ENCODE peak calls at places on chromosomes 7 and 10, in six cellular contexts. One of them, this sample, is unnamed.

GRCh38 chr7:44372560-44373417 is 47.4 kb upstream of the CAMK2B start:
- DNase-seq in astrocyte of the cerebellum: no peak
- DNase-seq in CD4-positive, alpha-beta T cell: no peak
- DNase-seq in tibial nerve: no peak
- DNase-seq in upper lobe of right lung: peak; percentile 21
- DNase-seq in dorsolateral prefrontal cortex: no peak
- DNase-seq in this sample: no peak

GRCh38 chr7:66974986-66975590 is 20.3 kb downstream of the SBDS start:
- DNase-seq in tibial nerve: no peak
- DNase-seq in dorsolateral prefrontal cortex: no peak
- DNase-seq in CD4-positive, alpha-beta T cell: no peak
- DNase-seq in upper lobe of right lung: no peak
- DNase-seq in astrocyte of the cerebellum: no peak
- DNase-seq in this sample: no peak

GRCh38 chr7:95199779-95200558 is 124.4 kb downstream of the PON1 start:
- DNase-seq in tibial nerve: peak; percentile 44
- DNase-seq in dorsolateral prefrontal cortex: peak; percentile 47
- DNase-seq in upper lobe of right lung: no peak
- DNase-seq in astrocyte of the cerebellum: peak; percentile 60
- DNase-seq in CD4-positive, alpha-beta T cell: no peak
- DNase-seq in this sample: no peak

GRCh38 chr7:134448359-134449229 is 10.3 kb downstream of the AKR1B1 start:
- DNase-seq in tibial nerve: no peak
- DNase-seq in CD4-positive, alpha-beta T cell: no peak
- DNase-seq in upper lobe of right lung: no peak
- DNase-seq in dorsolateral prefrontal cortex: no peak
- DNase-seq in astrocyte of the cerebellum: peak; percentile 45
- DNase-seq in this sample: no peak

GRCh38 chr7:66903360-66904062 is 17.5 kb upstream of the TMEM248 start:
- DNase-seq in CD4-positive, alpha-beta T cell: no peak
- DNase-seq in upper lobe of right lung: no peak
- DNase-seq in dorsolateral prefrontal cortex: no peak
- DNase-seq in tibial nerve: no peak
- DNase-seq in astrocyte of the cerebellum: no peak
- DNase-seq in this sample: no peak

GRCh38 chr10:114685456-114685855 is 27.4 kb upstream of the ABLIM1 start:
- DNase-seq in tibial nerve: no peak
- DNase-seq in upper lobe of right lung: no peak
- DNase-seq in astrocyte of the cerebellum: no peak
- DNase-seq in CD4-positive, alpha-beta T cell: no peak
- DNase-seq in dorsolateral prefrontal cortex: no peak
- DNase-seq in this sample: no peak

GRCh38 chr7:114085592-114086490 is 167.0 kb upstream of the PPP1R3A start:
- DNase-seq in upper lobe of right lung: peak; percentile 89
- DNase-seq in CD4-positive, alpha-beta T cell: no peak
- DNase-seq in astrocyte of the cerebellum: no peak
- DNase-seq in dorsolateral prefrontal cortex: peak; percentile 71
- DNase-seq in tibial nerve: peak; percentile 82
- DNase-seq in this sample: no peak

GRCh38 chr7:102303669-102304422 is 17.2 kb downstream of the SH2B2 start:
- DNase-seq in upper lobe of right lung: no peak
- DNase-seq in tibial nerve: no peak
- DNase-seq in astrocyte of the cerebellum: no peak
- DNase-seq in dorsolateral prefrontal cortex: no peak
- DNase-seq in CD4-positive, alpha-beta T cell: no peak
- DNase-seq in this sample: no peak

GRCh38 chr10:81179805-81180452 is 642.2 kb downstream of the SH2D4B start:
- DNase-seq in astrocyte of the cerebellum: no peak
- DNase-seq in CD4-positive, alpha-beta T cell: no peak
- DNase-seq in upper lobe of right lung: no peak
- DNase-seq in tibial nerve: no peak
- DNase-seq in dorsolateral prefrontal cortex: no peak
- DNase-seq in this sample: no peak

GRCh38 chr10:101840102-101840684 is 3.4 kb downstream of the KCNIP2 start:
- DNase-seq in CD4-positive, alpha-beta T cell: no peak
- DNase-seq in tibial nerve: no peak
- DNase-seq in dorsolateral prefrontal cortex: no peak
- DNase-seq in upper lobe of right lung: no peak
- DNase-seq in astrocyte of the cerebellum: no peak
- DNase-seq in this sample: no peak

GRCh38 chr7:25790261-25790660 is 361.7 kb upstream of the NFE2L3 start:
- DNase-seq in upper lobe of right lung: no peak
- DNase-seq in astrocyte of the cerebellum: no peak
- DNase-seq in dorsolateral prefrontal cortex: no peak
- DNase-seq in CD4-positive, alpha-beta T cell: no peak
- DNase-seq in tibial nerve: no peak
- DNase-seq in this sample: no peak

GRCh38 chr7:3092468-3092867 is 48.8 kb upstream of the CARD11 start:
- DNase-seq in CD4-positive, alpha-beta T cell: peak; percentile 59
- DNase-seq in dorsolateral prefrontal cortex: no peak
- DNase-seq in upper lobe of right lung: peak; percentile 66
- DNase-seq in astrocyte of the cerebellum: no peak
- DNase-seq in tibial nerve: peak; percentile 10
- DNase-seq in this sample: no peak

GRCh38 chr7:157292770-157293412 is 43.9 kb upstream of the DNAJB6 start:
- DNase-seq in astrocyte of the cerebellum: no peak
- DNase-seq in CD4-positive, alpha-beta T cell: no peak
- DNase-seq in tibial nerve: no peak
- DNase-seq in dorsolateral prefrontal cortex: no peak
- DNase-seq in upper lobe of right lung: no peak
- DNase-seq in this sample: no peak

GRCh38 chr10:60230892-60231291 is 158.8 kb downstream of the ANK3 start:
- DNase-seq in tibial nerve: no peak
- DNase-seq in CD4-positive, alpha-beta T cell: no peak
- DNase-seq in astrocyte of the cerebellum: no peak
- DNase-seq in upper lobe of right lung: no peak
- DNase-seq in dorsolateral prefrontal cortex: no peak
- DNase-seq in this sample: no peak

GRCh38 chr7:33853361-33854062 is 51.8 kb upstream of the BMPER start:
- DNase-seq in CD4-positive, alpha-beta T cell: no peak
- DNase-seq in astrocyte of the cerebellum: peak; percentile 83
- DNase-seq in upper lobe of right lung: no peak
- DNase-seq in tibial nerve: no peak
- DNase-seq in dorsolateral prefrontal cortex: no peak
- DNase-seq in this sample: no peak

GRCh38 chr7:158134824-158135223 is 452.8 kb downstream of the PTPRN2 start:
- DNase-seq in tibial nerve: no peak
- DNase-seq in dorsolateral prefrontal cortex: no peak
- DNase-seq in upper lobe of right lung: no peak
- DNase-seq in CD4-positive, alpha-beta T cell: no peak
- DNase-seq in astrocyte of the cerebellum: no peak
- DNase-seq in this sample: no peak

GRCh38 chr7:122887198-122887597 is 938 bp upstream of the CADPS2 start:
- DNase-seq in dorsolateral prefrontal cortex: peak; percentile 80
- DNase-seq in CD4-positive, alpha-beta T cell: no peak
- DNase-seq in tibial nerve: peak; percentile 55
- DNase-seq in astrocyte of the cerebellum: peak; percentile 32
- DNase-seq in upper lobe of right lung: peak; percentile 79
- DNase-seq in this sample: peak; percentile 32

GRCh38 chr7:117560030-117560429 is 80.2 kb downstream of the CFTR start:
- DNase-seq in astrocyte of the cerebellum: no peak
- DNase-seq in CD4-positive, alpha-beta T cell: no peak
- DNase-seq in dorsolateral prefrontal cortex: no peak
- DNase-seq in upper lobe of right lung: no peak
- DNase-seq in tibial nerve: no peak
- DNase-seq in this sample: no peak

GRCh38 chr7:6142871-6143380 is 111.8 kb downstream of the ANKRD61 start:
- DNase-seq in upper lobe of right lung: no peak
- DNase-seq in astrocyte of the cerebellum: no peak
- DNase-seq in dorsolateral prefrontal cortex: no peak
- DNase-seq in tibial nerve: no peak
- DNase-seq in CD4-positive, alpha-beta T cell: no peak
- DNase-seq in this sample: no peak

GRCh38 chr10:28470873-28471704 is 61.8 kb upstream of the WAC start:
- DNase-seq in CD4-positive, alpha-beta T cell: no peak
- DNase-seq in astrocyte of the cerebellum: no peak
- DNase-seq in dorsolateral prefrontal cortex: no peak
- DNase-seq in tibial nerve: no peak
- DNase-seq in upper lobe of right lung: no peak
- DNase-seq in this sample: no peak

GRCh38 chr7:102472126-102473041 is 6.3 kb downstream of the POLR2J start:
- DNase-seq in dorsolateral prefrontal cortex: peak; percentile 30
- DNase-seq in tibial nerve: no peak
- DNase-seq in CD4-positive, alpha-beta T cell: no peak
- DNase-seq in upper lobe of right lung: no peak
- DNase-seq in astrocyte of the cerebellum: no peak
- DNase-seq in this sample: no peak

GRCh38 chr10:70621497-70622078 is 19.0 kb upstream of the PRF1 start:
- DNase-seq in tibial nerve: no peak
- DNase-seq in upper lobe of right lung: no peak
- DNase-seq in dorsolateral prefrontal cortex: no peak
- DNase-seq in astrocyte of the cerebellum: no peak
- DNase-seq in CD4-positive, alpha-beta T cell: no peak
- DNase-seq in this sample: no peak

GRCh38 chr10:70617798-70618568 is 15.4 kb upstream of the PRF1 start:
- DNase-seq in CD4-positive, alpha-beta T cell: no peak
- DNase-seq in astrocyte of the cerebellum: peak; percentile 88
- DNase-seq in dorsolateral prefrontal cortex: no peak
- DNase-seq in upper lobe of right lung: no peak
- DNase-seq in tibial nerve: no peak
- DNase-seq in this sample: no peak

GRCh38 chr10:70620020-70620289 is 17.4 kb upstream of the PRF1 start:
- DNase-seq in tibial nerve: no peak
- DNase-seq in upper lobe of right lung: no peak
- DNase-seq in astrocyte of the cerebellum: no peak
- DNase-seq in dorsolateral prefrontal cortex: no peak
- DNase-seq in CD4-positive, alpha-beta T cell: no peak
- DNase-seq in this sample: no peak

GRCh38 chr10:70618663-70619062 is 16.1 kb upstream of the PRF1 start:
- DNase-seq in CD4-positive, alpha-beta T cell: no peak
- DNase-seq in dorsolateral prefrontal cortex: no peak
- DNase-seq in upper lobe of right lung: no peak
- DNase-seq in astrocyte of the cerebellum: no peak
- DNase-seq in tibial nerve: no peak
- DNase-seq in this sample: no peak

DNA sequence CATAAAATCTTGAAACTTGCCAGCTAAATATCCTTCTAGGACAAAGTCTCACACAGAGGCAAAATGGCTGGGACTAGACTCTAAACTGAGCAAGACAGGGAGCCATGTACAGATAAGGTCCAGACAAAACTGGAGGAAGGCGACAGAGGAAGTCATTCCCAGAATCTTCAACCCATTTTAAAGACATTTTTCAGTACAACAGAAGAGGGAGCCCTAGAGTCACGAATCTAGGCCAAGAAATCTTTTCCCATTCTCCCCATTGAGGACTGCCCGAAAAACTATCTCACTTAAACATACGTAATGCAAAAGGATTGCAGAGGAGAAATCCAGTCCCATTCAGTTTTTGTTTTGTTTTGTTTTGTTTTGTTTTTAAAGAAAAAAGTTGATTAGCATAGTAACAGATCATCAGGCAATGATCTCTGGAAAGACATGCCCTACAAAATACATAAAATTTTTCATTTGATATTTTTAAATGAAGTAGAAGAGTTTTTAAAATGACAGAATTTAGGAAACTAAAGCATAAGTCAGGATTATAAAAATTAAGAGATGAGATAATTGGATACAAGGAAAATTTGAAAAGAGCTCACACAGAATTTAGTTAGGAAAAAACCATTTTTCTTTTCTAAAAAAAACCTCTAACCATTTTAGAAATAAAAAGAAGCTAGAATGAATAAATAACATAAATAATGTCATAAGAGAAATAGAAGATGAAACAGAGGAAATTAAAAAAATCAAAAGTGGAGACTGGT is 16.9 kb upstream of the PRF1 start:
- DNase-seq in CD4-positive, alpha-beta T cell: no peak
- DNase-seq in astrocyte of the cerebellum: no peak
- DNase-seq in dorsolateral prefrontal cortex: no peak
- DNase-seq in tibial nerve: no peak
- DNase-seq in upper lobe of right lung: no peak
- DNase-seq in this sample: no peak
- TF ChIP-seq CTCF in CD4-positive, alpha-beta T cell: no peak
- TF ChIP-seq CTCF in astrocyte of the cerebellum: peak; percentile 25
- TF ChIP-seq CTCF in dorsolateral prefrontal cortex: peak; percentile 28
- TF ChIP-seq CTCF in tibial nerve: no peak
- TF ChIP-seq CTCF in upper lobe of right lung: peak; percentile 28
- TF ChIP-seq CTCF in this sample: no peak

GRCh38 chr10:68576118-68576517 is 16.0 kb downstream of the TET1 start:
- DNase-seq in CD4-positive, alpha-beta T cell: no peak
- DNase-seq in astrocyte of the cerebellum: no peak
- DNase-seq in tibial nerve: no peak
- DNase-seq in upper lobe of right lung: no peak
- DNase-seq in dorsolateral prefrontal cortex: no peak
- DNase-seq in this sample: no peak
- TF ChIP-seq CTCF in CD4-positive, alpha-beta T cell: no peak
- TF ChIP-seq CTCF in astrocyte of the cerebellum: no peak
- TF ChIP-seq CTCF in tibial nerve: no peak
- TF ChIP-seq CTCF in upper lobe of right lung: no peak
- TF ChIP-seq CTCF in dorsolateral prefrontal cortex: no peak
- TF ChIP-seq CTCF in this sample: no peak

GRCh38 chr7:48246073-48246472 is 74.8 kb downstream of the ABCA13 start:
- DNase-seq in astrocyte of the cerebellum: no peak
- DNase-seq in tibial nerve: peak; percentile 5
- DNase-seq in upper lobe of right lung: no peak
- DNase-seq in CD4-positive, alpha-beta T cell: no peak
- DNase-seq in dorsolateral prefrontal cortex: no peak
- DNase-seq in this sample: no peak

GRCh38 chr7:48242846-48243245 is 71.6 kb downstream of the ABCA13 start:
- DNase-seq in upper lobe of right lung: no peak
- DNase-seq in tibial nerve: no peak
- DNase-seq in astrocyte of the cerebellum: no peak
- DNase-seq in CD4-positive, alpha-beta T cell: no peak
- DNase-seq in dorsolateral prefrontal cortex: no peak
- DNase-seq in this sample: no peak

GRCh38 chr7:48249162-48249561 is 77.9 kb downstream of the ABCA13 start:
- DNase-seq in tibial nerve: no peak
- DNase-seq in upper lobe of right lung: no peak
- DNase-seq in dorsolateral prefrontal cortex: no peak
- DNase-seq in astrocyte of the cerebellum: no peak
- DNase-seq in CD4-positive, alpha-beta T cell: no peak
- DNase-seq in this sample: no peak

GRCh38 chr7:48250441-48250951 is 79.2 kb downstream of the ABCA13 start:
- DNase-seq in tibial nerve: no peak
- DNase-seq in astrocyte of the cerebellum: peak; percentile 27
- DNase-seq in dorsolateral prefrontal cortex: no peak
- DNase-seq in CD4-positive, alpha-beta T cell: no peak
- DNase-seq in upper lobe of right lung: no peak
- DNase-seq in this sample: no peak

DNA sequence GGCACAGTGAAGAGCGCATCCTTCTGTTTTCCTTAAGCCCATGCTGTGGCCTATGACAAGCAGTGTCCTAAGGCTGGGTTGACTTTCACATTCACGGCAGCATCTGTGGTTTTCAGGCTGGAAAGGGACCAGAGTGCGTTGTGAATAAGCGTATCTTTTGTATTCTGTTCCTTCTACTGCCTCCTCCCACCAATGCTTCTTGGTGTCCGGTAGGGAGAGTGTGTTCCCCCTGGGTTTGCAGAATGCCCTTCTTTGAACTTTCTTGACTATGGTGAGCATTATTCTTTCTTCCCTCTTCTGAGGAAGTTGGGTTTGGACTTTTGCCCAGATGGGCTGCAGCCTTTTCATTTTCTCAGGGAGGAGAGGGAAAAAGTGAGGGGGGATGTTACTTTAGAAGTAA is 73.6 kb downstream of the ABCA13 start:
- DNase-seq in upper lobe of right lung: no peak
- DNase-seq in CD4-positive, alpha-beta T cell: no peak
- DNase-seq in dorsolateral prefrontal cortex: no peak
- DNase-seq in tibial nerve: peak; percentile 45
- DNase-seq in astrocyte of the cerebellum: peak; percentile 82
- DNase-seq in this sample: no peak
- TF ChIP-seq CTCF in upper lobe of right lung: no peak
- TF ChIP-seq CTCF in CD4-positive, alpha-beta T cell: no peak
- TF ChIP-seq CTCF in dorsolateral prefrontal cortex: no peak
- TF ChIP-seq CTCF in tibial nerve: no peak
- TF ChIP-seq CTCF in astrocyte of the cerebellum: peak; percentile 13
- TF ChIP-seq CTCF in this sample: no peak

GRCh38 chr7:131346885-131347592 is 19.4 kb downstream of the MKLN1 start:
- DNase-seq in tibial nerve: no peak
- DNase-seq in CD4-positive, alpha-beta T cell: no peak
- DNase-seq in astrocyte of the cerebellum: no peak
- DNase-seq in upper lobe of right lung: no peak
- DNase-seq in dorsolateral prefrontal cortex: no peak
- DNase-seq in this sample: no peak
- TF ChIP-seq CTCF in tibial nerve: no peak
- TF ChIP-seq CTCF in CD4-positive, alpha-beta T cell: no peak
- TF ChIP-seq CTCF in astrocyte of the cerebellum: no peak
- TF ChIP-seq CTCF in upper lobe of right lung: no peak
- TF ChIP-seq CTCF in dorsolateral prefrontal cortex: no peak
- TF ChIP-seq CTCF in this sample: no peak

This sample was measured in omental fat pad.